ENCODE peak calls at places on chromosomes 5 and 9, in four cellular contexts. U is thoracic aorta, C is heart right ventricle, P is prostate gland. Q is an unnamed sample.

GRCh38 chr5:122149691-122150090 is 20.3 kb downstream of the ZNF474 start:
- DNase-seq in U (no peak), C (no peak), P (no peak), Q (no peak)

GRCh38 chr9:86807577-86807976 is 139.7 kb downstream of the GAS1 start:
- DNase-seq in U (no peak), C (no peak), P (no peak), Q (no peak)

GRCh38 chr9:87442451-87442850 is 55.2 kb upstream of the DAPK1 start:
- DNase-seq in U (no peak), C (no peak), P (no peak), Q (no peak)

GRCh38 chr9:108535526-108535925 is 320.3 kb downstream of the ACTL7B start:
- DNase-seq in U (no peak), C (no peak), P (no peak), Q (peak)

GRCh38 chr5:124065508-124065907 is 553.5 kb downstream of the CSNK1G3 start:
- DNase-seq in U (no peak), C (no peak), P (no peak), Q (no peak)

GRCh38 chr5:150544606-150545219 is 36.8 kb downstream of the NDST1 start:
- DNase-seq in U (no peak), C (peak), P (peak), Q (peak)

GRCh38 chr9:26888271-26888670 is 4.3 kb downstream of the CAAP1 start:
- DNase-seq in U (no peak), C (no peak), P (no peak), Q (no peak)

GRCh38 chr5:90399251-90399650 is 10.3 kb downstream of the CETN3 start:
- DNase-seq in U (no peak), C (no peak), P (no peak), Q (no peak)

GRCh38 chr9:93119953-93120845 is 13.9 kb downstream of the NINJ1 start:
- DNase-seq in U (peak), C (peak), P (peak), Q (peak)

GRCh38 chr5:168851902-168852321 is 272.7 kb upstream of the PANK3 start:
- DNase-seq in U (no peak), C (no peak), P (no peak), Q (no peak)

GRCh38 chr5:7425830-7426229 is 29.9 kb downstream of the ADCY2 start:
- DNase-seq in U (no peak), C (no peak), P (no peak), Q (no peak)

GRCh38 chr9:69590241-69590640 is 81.9 kb downstream of the APBA1 start:
- DNase-seq in U (no peak), C (no peak), P (no peak), Q (no peak)

GRCh38 chr5:115888027-115888426 is 46.3 kb downstream of the AP3S1 start:
- DNase-seq in U (no peak), C (no peak), P (no peak), Q (peak)
- TF ChIP-seq CTCF in U (no peak), C (peak), P (peak), Q (peak)

GRCh38 chr5:50328193-50328729 is 112.8 kb downstream of the EMB start:
- DNase-seq in U (no peak), C (no peak), P (no peak), Q (no peak)

GRCh38 chr5:50320131-50320749 is 120.8 kb downstream of the EMB start:
- DNase-seq in U (no peak), C (no peak), P (no peak), Q (peak)

GRCh38 chr5:50325237-50325832 is 115.8 kb downstream of the EMB start:
- DNase-seq in U (no peak), C (no peak), P (no peak), Q (peak)
- TF ChIP-seq CTCF in U (peak), C (peak), P (peak), Q (peak)

DNA sequence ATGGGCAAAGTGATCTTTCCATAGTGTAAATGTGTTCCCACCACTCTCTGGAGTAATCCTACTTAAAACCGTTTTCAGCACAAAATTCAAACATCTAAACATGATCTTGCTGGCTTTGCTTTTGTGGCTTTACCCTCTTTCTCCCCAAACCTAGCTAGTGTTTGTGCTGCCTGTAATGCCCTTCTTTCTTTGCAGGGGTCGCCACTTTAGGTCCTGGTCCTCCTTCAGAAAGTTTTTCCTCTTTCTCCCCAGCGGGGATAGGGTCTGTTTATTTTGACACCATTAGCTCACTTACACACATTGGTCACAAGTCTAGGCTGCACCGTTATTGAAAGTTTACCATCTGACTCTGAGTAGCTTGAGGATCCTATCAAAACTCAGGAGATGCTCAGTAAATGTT is 736 bp upstream of the HSD17B4 start:
- DNase-seq in U (no peak), C (no peak), P (no peak), Q (no peak)
- TF ChIP-seq CTCF in U (no peak), C (no peak), P (no peak), Q (no peak)

DNA sequence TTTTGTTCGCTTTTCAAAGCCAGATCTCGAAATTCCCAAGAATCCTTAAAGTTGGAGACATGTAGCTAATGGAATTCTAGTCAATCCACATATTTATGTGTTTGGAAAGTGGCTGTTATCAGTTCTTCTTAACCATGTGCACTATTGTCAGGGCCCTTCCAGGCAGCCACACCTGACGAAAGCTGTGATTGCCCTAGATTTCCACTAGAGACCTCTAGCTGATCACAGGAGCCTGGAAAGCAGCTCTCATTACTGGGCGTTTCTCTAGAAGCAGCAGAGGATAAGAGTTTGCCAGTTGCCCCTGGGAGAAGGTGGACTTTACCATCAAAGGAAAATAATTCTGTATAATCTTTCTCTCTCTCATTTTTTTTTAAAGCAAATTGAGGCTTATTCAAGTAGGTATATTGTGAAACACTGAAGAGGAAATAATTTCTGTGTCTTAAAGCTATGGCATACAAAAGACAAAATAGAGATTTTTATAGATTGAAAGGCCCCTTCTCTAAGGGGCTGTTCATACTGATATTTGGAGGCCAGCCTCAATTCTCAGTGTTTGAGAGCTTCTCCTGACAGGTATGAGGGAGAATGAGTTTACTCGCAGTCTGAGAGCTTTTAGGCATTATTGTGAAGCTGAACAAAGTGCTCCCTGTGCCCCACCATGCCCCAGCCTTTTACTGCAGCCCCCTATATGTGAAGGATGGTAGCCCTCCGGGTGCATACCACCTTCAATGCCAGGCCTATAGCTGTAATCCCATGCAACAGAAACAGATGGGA is 405.4 kb upstream of the ACTBL2 start:
- DNase-seq in U (no peak), C (no peak), P (peak), Q (peak)
- TF ChIP-seq CTCF in U (peak), C (peak), P (peak), Q (peak)

GRCh38 chr5:170342153-170342552 is 44.6 kb upstream of the LCP2 start:
- DNase-seq in U (no peak), C (no peak), P (no peak), Q (peak)
- TF ChIP-seq CTCF in U (no peak), C (no peak), P (no peak), Q (no peak)

DNA sequence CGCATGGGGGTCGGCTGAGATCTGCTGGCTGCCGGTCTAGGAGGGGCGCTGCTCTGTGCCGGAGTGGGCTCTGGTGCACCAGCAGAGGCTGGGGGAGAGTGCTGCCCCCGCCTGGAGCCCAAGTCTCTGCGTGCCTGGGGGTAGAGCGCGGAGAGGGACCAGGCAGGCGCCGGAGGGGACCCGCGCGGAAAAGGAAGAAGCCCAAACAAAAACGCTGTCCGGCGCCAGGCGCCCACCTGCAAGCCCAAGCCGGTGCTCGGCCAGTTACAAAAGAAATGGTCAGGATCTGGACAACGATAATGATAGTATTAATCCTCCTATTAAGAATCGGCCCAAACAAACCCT is 575 bp upstream of the S1PR3 start:
- DNase-seq in U (no peak), C (peak), P (no peak), Q (no peak)
- TF ChIP-seq CTCF in U (no peak), C (peak), P (no peak), Q (no peak)

Q was measured in MCF 10A.